ENCODE peak calls at places on chromosome 13, in seven cellular contexts. E, B, Z, Q, L, P and A are unnamed samples.

GRCh38 chr13:95100525-95101121 is 200.6 kb downstream of the ABCC4 start:
- DNase-seq in Z (no peak), B (peak), L (peak), Q (peak), E (peak), P (no peak), A (peak)

GRCh38 chr13:75896271-75896670 is 260.1 kb downstream of the LMO7 start:
- DNase-seq in E (no peak), L (no peak), Q (no peak), P (no peak), B (no peak), Z (no peak), A (no peak)

GRCh38 chr13:76889254-76889653 is 3.0 kb upstream of the KCTD12 start:
- DNase-seq in L (no peak), Q (peak), B (peak), E (no peak), Z (no peak), P (no peak), A (no peak)

GRCh38 chr13:26653310-26653709 is 95.8 kb downstream of the WASF3 start:
- DNase-seq in L (no peak), P (no peak), Z (no peak), B (peak), E (no peak), Q (peak), A (peak)

GRCh38 chr13:36130542-36131214 is 504 bp downstream of the DCLK1 start:
- DNase-seq in Q (peak), B (no peak), L (no peak), Z (peak), P (no peak), E (no peak), A (no peak)

GRCh38 chr13:98405107-98405571 is 171.8 kb downstream of the STK24 start:
- DNase-seq in L (no peak), Q (no peak), P (no peak), Z (peak), E (no peak), B (no peak), A (no peak)

GRCh38 chr13:84481958-84482357 is 599.7 kb upstream of the SLITRK1 start:
- DNase-seq in B (peak), Z (no peak), Q (no peak), L (no peak), E (no peak), P (no peak), A (no peak)

GRCh38 chr13:110387451-110388140 is 80.5 kb downstream of the COL4A2 start:
- DNase-seq in B (peak), Z (no peak), P (no peak), E (no peak), Q (peak), L (no peak), A (no peak)

GRCh38 chr13:100490692-100491091 is 97.9 kb downstream of the GGACT start:
- DNase-seq in P (no peak), B (no peak), L (no peak), Q (peak), Z (no peak), E (no peak), A (no peak)

GRCh38 chr13:103497404-103497803 is 431.2 kb upstream of the SLC10A2 start:
- DNase-seq in P (no peak), L (no peak), E (no peak), Q (no peak), B (no peak), Z (no peak), A (no peak)

GRCh38 chr13:75788494-75788991 is 152.4 kb downstream of the LMO7 start:
- DNase-seq in P (no peak), B (peak), Z (no peak), L (no peak), E (no peak), Q (peak), A (peak)

GRCh38 chr13:24097667-24098066 is 62.9 kb upstream of the SPATA13 start:
- DNase-seq in B (no peak), Q (no peak), P (no peak), Z (no peak), E (no peak), L (no peak), A (no peak)

GRCh38 chr13:26017932-26018690 is 33.7 kb downstream of the SHISA2 start:
- DNase-seq in E (no peak), P (no peak), Q (peak), B (no peak), L (no peak), Z (no peak), A (no peak)

GRCh38 chr13:113034451-113035208 is 65.6 kb downstream of the MCF2L start:
- DNase-seq in P (no peak), Q (peak), E (peak), L (peak), B (peak), Z (peak), A (peak)

GRCh38 chr13:76622336-76623045 is 263.7 kb downstream of the KCTD12 start:
- DNase-seq in Q (no peak), P (no peak), E (no peak), B (no peak), L (no peak), Z (peak), A (no peak)

GRCh38 chr13:40445557-40445990 is 220.9 kb downstream of the FOXO1 start:
- DNase-seq in B (peak), Q (peak), Z (no peak), P (no peak), L (no peak), E (no peak), A (no peak)

GRCh38 chr13:112345826-112346172 is 30.4 kb upstream of the SPACA7 start:
- DNase-seq in Z (no peak), L (no peak), B (no peak), P (no peak), Q (no peak), E (no peak), A (no peak)

GRCh38 chr13:75016225-75016624 is 465.7 kb downstream of the TBC1D4 start:
- DNase-seq in Z (no peak), B (no peak), L (no peak), Q (no peak), E (no peak), P (no peak), A (no peak)

GRCh38 chr13:33925563-33925962 is 107.6 kb downstream of the RFC3 start:
- DNase-seq in L (no peak), Z (no peak), P (no peak), E (no peak), Q (no peak), B (no peak), A (no peak)

GRCh38 chr13:113965968-113966884 is 7.7 kb downstream of the C13orf46 start:
- DNase-seq in E (no peak), Z (no peak), L (no peak), P (no peak), B (no peak), Q (no peak), A (no peak)

GRCh38 chr13:19185086-19185864 is 3.7 kb upstream of the TUBA3C start:
- DNase-seq in L (no peak), Z (no peak), B (no peak), Q (no peak), E (no peak), P (no peak), A (no peak)

GRCh38 chr13:83414393-83414792 is 467.9 kb downstream of the SLITRK1 start:
- DNase-seq in B (peak), P (no peak), L (no peak), Z (no peak), Q (no peak), E (no peak), A (no peak)

GRCh38 chr13:27170521-27171243 is 929 bp downstream of the USP12 start:
- DNase-seq in P (no peak), Z (no peak), B (peak), L (no peak), E (no peak), Q (peak), A (no peak)

GRCh38 chr13:27827646-27828045 is 35.4 kb downstream of the GSX1 start:
- DNase-seq in Q (no peak), B (no peak), L (no peak), Z (no peak), P (no peak), E (no peak), A (no peak)

GRCh38 chr13:45807520-45808099 is 43.9 kb downstream of the SIAH3 start:
- DNase-seq in P (no peak), E (no peak), L (peak), Q (peak), Z (peak), B (peak), A (peak)

GRCh38 chr13:76879211-76879875 is 6.9 kb downstream of the KCTD12 start:
- DNase-seq in Q (peak), P (peak), E (no peak), B (peak), Z (peak), L (peak), A (no peak)

GRCh38 chr13:108859202-108860012 is 230.0 kb downstream of the MYO16 start:
- DNase-seq in B (peak), Q (peak), L (peak), E (peak), Z (no peak), P (no peak), A (peak)

GRCh38 chr13:37486171-37486661 is 112.4 kb downstream of the POSTN start:
- DNase-seq in L (no peak), P (no peak), B (no peak), Z (no peak), Q (peak), E (no peak), A (no peak)

GRCh38 chr13:76216729-76217128 is 580.6 kb downstream of the LMO7 start:
- DNase-seq in P (no peak), E (no peak), B (no peak), L (no peak), Z (no peak), Q (no peak), A (no peak)

GRCh38 chr13:113142876-113143275 is 15.6 kb upstream of the PROZ start:
- DNase-seq in Q (no peak), L (no peak), E (no peak), P (no peak), Z (no peak), B (no peak), A (no peak)

GRCh38 chr13:94065741-94066140 is 413.7 kb downstream of the DCT start:
- DNase-seq in E (no peak), B (peak), Q (peak), Z (peak), L (no peak), P (no peak), A (no peak)

GRCh38 chr13:40496035-40496810 is 170.2 kb downstream of the FOXO1 start:
- DNase-seq in L (no peak), E (no peak), P (no peak), Q (no peak), Z (no peak), B (no peak), A (no peak)

GRCh38 chr13:46728777-46729176 is 68.2 kb downstream of the ESD start:
- DNase-seq in P (no peak), Z (no peak), L (peak), B (peak), Q (peak), E (no peak), A (no peak)

GRCh38 chr13:85709072-85709471 is 90.1 kb downstream of the SLITRK6 start:
- DNase-seq in P (no peak), E (no peak), L (no peak), Q (no peak), Z (no peak), B (no peak), A (no peak)